ENCODE peak calls at places on chromosomes 13 and 19, in nine cellular contexts. One of them, this sample, is unnamed.

GRCh38 chr13:37138169-37138568 is 32.7 kb upstream of the CSNK1A1L start:
- DNase-seq in AG10803: peak; percentile 27
- DNase-seq in RCC 7860: no peak
- DNase-seq in iris pigment epithelial cell: no peak
- DNase-seq in C1 segment of cervical spinal cord: no peak
- DNase-seq in T-helper 17 cell: no peak
- DNase-seq in COR-L47: no peak
- DNase-seq in NCI-H1092 treated with DMSO at 0.1 percent for 48 hours: no peak
- DNase-seq in HEK293T: peak; percentile 15
- DNase-seq in this sample: no peak

GRCh38 chr19:4981681-4981958 is 12.7 kb downstream of the KDM4B start:
- DNase-seq in AG10803: no peak
- DNase-seq in COR-L47: peak; percentile 78
- DNase-seq in HEK293T: no peak
- DNase-seq in NCI-H1092 treated with DMSO at 0.1 percent for 48 hours: no peak
- DNase-seq in RCC 7860: no peak
- DNase-seq in C1 segment of cervical spinal cord: no peak
- DNase-seq in T-helper 17 cell: no peak
- DNase-seq in iris pigment epithelial cell: no peak
- DNase-seq in this sample: no peak

GRCh38 chr13:42832341-42833153 is 51.2 kb downstream of the FAM216B start:
- DNase-seq in AG10803: peak; percentile 96
- DNase-seq in NCI-H1092 treated with DMSO at 0.1 percent for 48 hours: no peak
- DNase-seq in T-helper 17 cell: no peak
- DNase-seq in C1 segment of cervical spinal cord: no peak
- DNase-seq in COR-L47: no peak
- DNase-seq in HEK293T: no peak
- DNase-seq in iris pigment epithelial cell: peak; percentile 94
- DNase-seq in RCC 7860: peak; percentile 60
- DNase-seq in this sample: no peak

GRCh38 chr13:20940083-20940482 is 37.5 kb upstream of the XPO4 start:
- DNase-seq in COR-L47: no peak
- DNase-seq in C1 segment of cervical spinal cord: no peak
- DNase-seq in HEK293T: no peak
- DNase-seq in T-helper 17 cell: no peak
- DNase-seq in RCC 7860: no peak
- DNase-seq in NCI-H1092 treated with DMSO at 0.1 percent for 48 hours: no peak
- DNase-seq in AG10803: peak; percentile 66
- DNase-seq in iris pigment epithelial cell: peak; percentile 86
- DNase-seq in this sample: no peak

GRCh38 chr19:17841810-17842662 is 5.7 kb downstream of the JAK3 start:
- DNase-seq in NCI-H1092 treated with DMSO at 0.1 percent for 48 hours: peak; percentile 59
- DNase-seq in HEK293T: peak; percentile 97
- DNase-seq in T-helper 17 cell: peak; percentile 29
- DNase-seq in COR-L47: no peak
- DNase-seq in C1 segment of cervical spinal cord: no peak
- DNase-seq in RCC 7860: no peak
- DNase-seq in AG10803: peak; percentile 60
- DNase-seq in iris pigment epithelial cell: peak; percentile 92
- DNase-seq in this sample: no peak

GRCh38 chr19:33194884-33195710 is 967 bp downstream of the LRP3 start:
- DNase-seq in RCC 7860: no peak
- DNase-seq in iris pigment epithelial cell: peak; percentile 46
- DNase-seq in HEK293T: peak; percentile 40
- DNase-seq in C1 segment of cervical spinal cord: no peak
- DNase-seq in AG10803: peak; percentile 53
- DNase-seq in COR-L47: no peak
- DNase-seq in T-helper 17 cell: no peak
- DNase-seq in NCI-H1092 treated with DMSO at 0.1 percent for 48 hours: no peak
- DNase-seq in this sample: no peak

GRCh38 chr19:36547001-36547732 is 19.1 kb upstream of the ZNF260 start:
- DNase-seq in NCI-H1092 treated with DMSO at 0.1 percent for 48 hours: no peak
- DNase-seq in iris pigment epithelial cell: peak; percentile 9
- DNase-seq in HEK293T: no peak
- DNase-seq in RCC 7860: peak; percentile 20
- DNase-seq in C1 segment of cervical spinal cord: no peak
- DNase-seq in AG10803: no peak
- DNase-seq in T-helper 17 cell: no peak
- DNase-seq in COR-L47: no peak
- DNase-seq in this sample: no peak

GRCh38 chr13:26017932-26018690 is 33.7 kb downstream of the SHISA2 start:
- DNase-seq in AG10803: no peak
- DNase-seq in C1 segment of cervical spinal cord: no peak
- DNase-seq in HEK293T: no peak
- DNase-seq in COR-L47: no peak
- DNase-seq in RCC 7860: peak; percentile 18
- DNase-seq in iris pigment epithelial cell: no peak
- DNase-seq in T-helper 17 cell: no peak
- DNase-seq in NCI-H1092 treated with DMSO at 0.1 percent for 48 hours: no peak
- DNase-seq in this sample: no peak

GRCh38 chr13:42706286-42706685 is 75.1 kb upstream of the FAM216B start:
- DNase-seq in AG10803: no peak
- DNase-seq in NCI-H1092 treated with DMSO at 0.1 percent for 48 hours: no peak
- DNase-seq in iris pigment epithelial cell: no peak
- DNase-seq in HEK293T: no peak
- DNase-seq in COR-L47: no peak
- DNase-seq in RCC 7860: no peak
- DNase-seq in T-helper 17 cell: no peak
- DNase-seq in C1 segment of cervical spinal cord: no peak
- DNase-seq in this sample: no peak

GRCh38 chr19:3942790-3943409 is 10.0 kb downstream of the NMRK2 start:
- DNase-seq in NCI-H1092 treated with DMSO at 0.1 percent for 48 hours: no peak
- DNase-seq in T-helper 17 cell: no peak
- DNase-seq in COR-L47: no peak
- DNase-seq in HEK293T: no peak
- DNase-seq in RCC 7860: no peak
- DNase-seq in iris pigment epithelial cell: no peak
- DNase-seq in C1 segment of cervical spinal cord: no peak
- DNase-seq in AG10803: no peak
- DNase-seq in this sample: no peak

GRCh38 chr13:42484396-42484795 is 89.6 kb upstream of the TNFSF11 start:
- DNase-seq in NCI-H1092 treated with DMSO at 0.1 percent for 48 hours: no peak
- DNase-seq in HEK293T: no peak
- DNase-seq in T-helper 17 cell: no peak
- DNase-seq in RCC 7860: no peak
- DNase-seq in C1 segment of cervical spinal cord: no peak
- DNase-seq in AG10803: no peak
- DNase-seq in COR-L47: no peak
- DNase-seq in iris pigment epithelial cell: peak; percentile 66
- DNase-seq in this sample: no peak

GRCh38 chr13:32019612-32020233 is 11.9 kb upstream of the FRY start:
- DNase-seq in AG10803: peak; percentile 61
- DNase-seq in iris pigment epithelial cell: peak; percentile 79
- DNase-seq in NCI-H1092 treated with DMSO at 0.1 percent for 48 hours: peak; percentile 67
- DNase-seq in T-helper 17 cell: no peak
- DNase-seq in RCC 7860: peak; percentile 25
- DNase-seq in COR-L47: peak; percentile 52
- DNase-seq in C1 segment of cervical spinal cord: no peak
- DNase-seq in HEK293T: peak; percentile 64
- DNase-seq in this sample: peak; percentile 33

GRCh38 chr13:94020833-94021232 is 458.6 kb downstream of the DCT start:
- DNase-seq in AG10803: no peak
- DNase-seq in HEK293T: no peak
- DNase-seq in iris pigment epithelial cell: peak; percentile 11
- DNase-seq in C1 segment of cervical spinal cord: no peak
- DNase-seq in COR-L47: no peak
- DNase-seq in T-helper 17 cell: no peak
- DNase-seq in NCI-H1092 treated with DMSO at 0.1 percent for 48 hours: no peak
- DNase-seq in RCC 7860: peak; percentile 72
- DNase-seq in this sample: no peak